ENCODE peak calls at places on chromosomes 1 and 21, in four cellular contexts. Y is HFF-Myc; U is neural crest cell; J is stimulated activated CD4-positive, alpha-beta T cell treated with anti-CD3 and anti-CD28 coated beads, Interleukin-4, amount 100 ng/mL, for 4 hours. W is an unnamed sample.

GRCh38 chr1:217076902-217077301 is 353.7 kb upstream of the ESRRG start:
- DNase-seq in Y (no peak), U (no peak), J (no peak), W (no peak)

GRCh38 chr1:55980574-55980973 is 598.8 kb downstream of the PLPP3 start:
- DNase-seq in Y (no peak), U (no peak), J (no peak), W (no peak)

GRCh38 chr1:161439280-161440232 is 65.7 kb upstream of the FCGR2A start:
- DNase-seq in Y (no peak), U (peak; percentile 28), J (no peak), W (peak; percentile 52)

GRCh38 chr1:203340112-203340804 is 10.7 kb downstream of the FMOD start:
- DNase-seq in Y (peak; percentile 69), U (peak; percentile 62), J (peak; percentile 55), W (peak; percentile 90)

GRCh38 chr1:153192697-153193096 is 10.5 kb upstream of the LELP1 start:
- DNase-seq in Y (no peak), U (no peak), J (no peak), W (peak; percentile 10)

GRCh38 chr1:213162338-213162737 is 111.3 kb downstream of the RPS6KC1 start:
- DNase-seq in Y (no peak), U (no peak), J (no peak), W (no peak)

GRCh38 chr1:44029260-44029910 is 1.9 kb downstream of the SLC6A9 start:
- DNase-seq in Y (no peak), U (no peak), J (no peak), W (no peak)

GRCh38 chr1:236064674-236065508 is at the start of gene NID1:
- DNase-seq in Y (no peak), U (peak; percentile 71), J (no peak), W (peak; percentile 26)

GRCh38 chr1:112388436-112388835 is 7.6 kb upstream of the CTTNBP2NL start:
- DNase-seq in Y (no peak), U (no peak), J (no peak), W (peak; percentile 43)

GRCh38 chr1:59064592-59064991 is 232.3 kb upstream of the FGGY start:
- DNase-seq in Y (no peak), U (no peak), J (no peak), W (no peak)

GRCh38 chr1:119626146-119626545 is 21.9 kb downstream of the ZNF697 start:
- DNase-seq in Y (no peak), U (no peak), J (no peak), W (no peak)

GRCh38 chr1:17192394-17193221 is 12.3 kb upstream of the PADI1 start:
- DNase-seq in Y (no peak), U (no peak), J (no peak), W (peak; percentile 88)

GRCh38 chr1:67952071-67952470 is 98.4 kb downstream of the DIRAS3 start:
- DNase-seq in Y (no peak), U (no peak), J (no peak), W (no peak)

GRCh38 chr1:156154317-156154749 is 948 bp downstream of the SEMA4A start:
- DNase-seq in Y (no peak), U (no peak), J (no peak), W (no peak)

GRCh38 chr21:27024316-27024715 is 57.4 kb upstream of the ADAMTS5 start:
- DNase-seq in Y (no peak), U (no peak), J (no peak), W (no peak)

GRCh38 chr1:244862354-244862698 is 2.0 kb downstream of the HNRNPU start:
- DNase-seq in Y (no peak), U (no peak), J (no peak), W (no peak)

GRCh38 chr1:228081578-228082259 is 789 bp upstream of the ARF1 start:
- DNase-seq in Y (no peak), U (no peak), J (no peak), W (no peak)

GRCh38 chr21:44854391-44854663 is 19.2 kb downstream of the PTTG1IP start:
- DNase-seq in Y (no peak), U (no peak), J (no peak), W (no peak)

GRCh38 chr21:35207322-35207721 is 158.2 kb upstream of the RUNX1 start:
- DNase-seq in Y (no peak), U (no peak), J (no peak), W (no peak)

GRCh38 chr1:70828177-70828576 is 219.4 kb downstream of the PTGER3 start:
- DNase-seq in Y (no peak), U (no peak), J (no peak), W (no peak)

GRCh38 chr1:154824356-154825069 is 45.6 kb downstream of the KCNN3 start:
- DNase-seq in Y (no peak), U (no peak), J (no peak), W (no peak)

GRCh38 chr1:59043796-59044195 is 253.1 kb upstream of the FGGY start:
- DNase-seq in Y (peak; percentile 75), U (no peak), J (no peak), W (no peak)

GRCh38 chr1:227789042-227789880 is 26.2 kb upstream of the PRSS38 start:
- DNase-seq in Y (no peak), U (no peak), J (no peak), W (no peak)

GRCh38 chr1:33392639-33393038 is 38.3 kb downstream of the PHC2 start:
- DNase-seq in Y (no peak), U (no peak), J (no peak), W (peak; percentile 79)

GRCh38 chr1:25771246-25772114 is 28.5 kb upstream of the SELENON start:
- DNase-seq in Y (no peak), U (peak; percentile 34), J (peak; percentile 17), W (peak; percentile 67)

GRCh38 chr1:46094454-46094853 is 38.0 kb downstream of the PIK3R3 start:
- DNase-seq in Y (no peak), U (no peak), J (no peak), W (no peak)

W was measured in A673.